ENCODE peak calls at places on chromosomes 7 and 10, in four cellular contexts. One of them, this sample, is unnamed.

GRCh38 chr7:20721086-20721485 is 65.6 kb downstream of the SP8 start:
- DNase-seq in neural progenitor cell: peak
- DNase-seq in tibial artery: no peak
- DNase-seq in CD8-positive, alpha-beta memory T cell: no peak
- DNase-seq in this sample: no peak

GRCh38 chr10:24974978-24975377 is 22.6 kb upstream of the PRTFDC1 start:
- DNase-seq in neural progenitor cell: peak
- DNase-seq in CD8-positive, alpha-beta memory T cell: no peak
- DNase-seq in tibial artery: peak
- DNase-seq in this sample: no peak

GRCh38 chr10:9792181-9792580 is 1225.5 kb upstream of the CELF2 start:
- DNase-seq in neural progenitor cell: no peak
- DNase-seq in CD8-positive, alpha-beta memory T cell: no peak
- DNase-seq in tibial artery: no peak
- DNase-seq in this sample: no peak

GRCh38 chr10:17742918-17743317 is 9.1 kb upstream of the TMEM236 start:
- DNase-seq in neural progenitor cell: peak
- DNase-seq in tibial artery: peak
- DNase-seq in CD8-positive, alpha-beta memory T cell: peak
- DNase-seq in this sample: no peak

GRCh38 chr7:12524794-12525386 is 45.6 kb upstream of the SCIN start:
- DNase-seq in CD8-positive, alpha-beta memory T cell: peak
- DNase-seq in neural progenitor cell: peak
- DNase-seq in tibial artery: no peak
- DNase-seq in this sample: no peak

GRCh38 chr10:1625731-1626130 is 111.6 kb downstream of the ADARB2 start:
- DNase-seq in neural progenitor cell: no peak
- DNase-seq in CD8-positive, alpha-beta memory T cell: no peak
- DNase-seq in tibial artery: no peak
- DNase-seq in this sample: no peak

GRCh38 chr7:37230221-37230620 is 218.4 kb downstream of the ELMO1 start:
- DNase-seq in tibial artery: peak
- DNase-seq in CD8-positive, alpha-beta memory T cell: no peak
- DNase-seq in neural progenitor cell: no peak
- DNase-seq in this sample: no peak

GRCh38 chr10:97564776-97565175 is 7.8 kb upstream of the ANKRD2 start:
- DNase-seq in neural progenitor cell: no peak
- DNase-seq in CD8-positive, alpha-beta memory T cell: no peak
- DNase-seq in tibial artery: no peak
- DNase-seq in this sample: no peak

GRCh38 chr7:116259821-116260440 is 49.6 kb downstream of the TES start:
- DNase-seq in tibial artery: no peak
- DNase-seq in neural progenitor cell: no peak
- DNase-seq in CD8-positive, alpha-beta memory T cell: no peak
- DNase-seq in this sample: no peak

GRCh38 chr10:114413398-114413797 is 9.1 kb upstream of the AFAP1L2 start:
- DNase-seq in neural progenitor cell: no peak
- DNase-seq in CD8-positive, alpha-beta memory T cell: no peak
- DNase-seq in tibial artery: no peak
- DNase-seq in this sample: no peak

GRCh38 chr10:97768322-97769315 is 3.2 kb downstream of the SFRP5 start:
- DNase-seq in tibial artery: no peak
- DNase-seq in CD8-positive, alpha-beta memory T cell: no peak
- DNase-seq in neural progenitor cell: no peak
- DNase-seq in this sample: no peak

GRCh38 chr10:97327348-97328294 is 6.9 kb downstream of the FRAT2 start:
- DNase-seq in tibial artery: no peak
- DNase-seq in neural progenitor cell: no peak
- DNase-seq in CD8-positive, alpha-beta memory T cell: no peak
- DNase-seq in this sample: no peak

GRCh38 chr7:102064361-102065025 is 222.2 kb upstream of the SH2B2 start:
- DNase-seq in tibial artery: no peak
- DNase-seq in neural progenitor cell: no peak
- DNase-seq in CD8-positive, alpha-beta memory T cell: no peak
- DNase-seq in this sample: no peak

GRCh38 chr10:57964371-57964770 is 303.3 kb downstream of the IPMK start:
- DNase-seq in neural progenitor cell: no peak
- DNase-seq in CD8-positive, alpha-beta memory T cell: no peak
- DNase-seq in tibial artery: no peak
- DNase-seq in this sample: peak

GRCh38 chr7:33887576-33887975 is 17.8 kb upstream of the BMPER start:
- DNase-seq in tibial artery: no peak
- DNase-seq in neural progenitor cell: no peak
- DNase-seq in CD8-positive, alpha-beta memory T cell: no peak
- DNase-seq in this sample: no peak

GRCh38 chr10:116215651-116216050 is 57.4 kb downstream of the GFRA1 start:
- DNase-seq in neural progenitor cell: no peak
- DNase-seq in CD8-positive, alpha-beta memory T cell: no peak
- DNase-seq in tibial artery: no peak
- DNase-seq in this sample: no peak

GRCh38 chr7:69598081-69598486 is at the start of gene AUTS2:
- DNase-seq in CD8-positive, alpha-beta memory T cell: no peak
- DNase-seq in tibial artery: peak
- DNase-seq in neural progenitor cell: peak
- DNase-seq in this sample: peak

GRCh38 chr7:80943342-80943741 is 24.5 kb upstream of the SEMA3C start:
- DNase-seq in neural progenitor cell: no peak
- DNase-seq in tibial artery: no peak
- DNase-seq in CD8-positive, alpha-beta memory T cell: no peak
- DNase-seq in this sample: no peak

GRCh38 chr10:108180883-108181282 is 1016.4 kb upstream of the SORCS1 start:
- DNase-seq in tibial artery: no peak
- DNase-seq in CD8-positive, alpha-beta memory T cell: no peak
- DNase-seq in neural progenitor cell: no peak
- DNase-seq in this sample: no peak

GRCh38 chr10:3549118-3549517 is 235.9 kb downstream of the KLF6 start:
- DNase-seq in CD8-positive, alpha-beta memory T cell: no peak
- DNase-seq in neural progenitor cell: no peak
- DNase-seq in tibial artery: no peak
- DNase-seq in this sample: no peak

GRCh38 chr10:118868618-118869017 is 113.8 kb upstream of the CACUL1 start:
- DNase-seq in CD8-positive, alpha-beta memory T cell: no peak
- DNase-seq in neural progenitor cell: no peak
- DNase-seq in tibial artery: no peak
- DNase-seq in this sample: no peak

GRCh38 chr10:75143353-75143752 is 31.9 kb downstream of the SAMD8 start:
- DNase-seq in tibial artery: no peak
- DNase-seq in neural progenitor cell: no peak
- DNase-seq in CD8-positive, alpha-beta memory T cell: no peak
- DNase-seq in this sample: no peak

GRCh38 chr10:24821986-24822385 is 98.3 kb upstream of the ARHGAP21 start:
- DNase-seq in neural progenitor cell: no peak
- DNase-seq in tibial artery: no peak
- DNase-seq in CD8-positive, alpha-beta memory T cell: no peak
- DNase-seq in this sample: no peak

GRCh38 chr10:89653410-89653828 is 8.4 kb upstream of the PANK1 start:
- DNase-seq in tibial artery: no peak
- DNase-seq in neural progenitor cell: no peak
- DNase-seq in CD8-positive, alpha-beta memory T cell: no peak
- DNase-seq in this sample: no peak

GRCh38 chr7:121530251-121531174 is 134.4 kb upstream of the FAM3C start:
- DNase-seq in neural progenitor cell: no peak
- DNase-seq in CD8-positive, alpha-beta memory T cell: no peak
- DNase-seq in tibial artery: peak
- DNase-seq in this sample: no peak

GRCh38 chr7:140165422-140165821 is 11.4 kb downstream of the KDM7A start:
- DNase-seq in CD8-positive, alpha-beta memory T cell: no peak
- DNase-seq in tibial artery: no peak
- DNase-seq in neural progenitor cell: no peak
- DNase-seq in this sample: no peak

GRCh38 chr10:99629625-99629978 is 9.4 kb upstream of the SLC25A28 start:
- DNase-seq in tibial artery: no peak
- DNase-seq in CD8-positive, alpha-beta memory T cell: no peak
- DNase-seq in neural progenitor cell: no peak
- DNase-seq in this sample: no peak

GRCh38 chr7:112572669-112573301 is 92.0 kb downstream of the LSMEM1 start:
- DNase-seq in neural progenitor cell: no peak
- DNase-seq in tibial artery: no peak
- DNase-seq in CD8-positive, alpha-beta memory T cell: peak
- DNase-seq in this sample: peak

GRCh38 chr7:40162516-40162915 is 27.7 kb downstream of the SUGCT start:
- DNase-seq in CD8-positive, alpha-beta memory T cell: no peak
- DNase-seq in neural progenitor cell: no peak
- DNase-seq in tibial artery: no peak
- DNase-seq in this sample: no peak

GRCh38 chr7:40151504-40151903 is 16.7 kb downstream of the SUGCT start:
- DNase-seq in tibial artery: no peak
- DNase-seq in neural progenitor cell: no peak
- DNase-seq in CD8-positive, alpha-beta memory T cell: no peak
- DNase-seq in this sample: no peak

GRCh38 chr7:40156988-40157387 is 22.2 kb downstream of the SUGCT start:
- DNase-seq in CD8-positive, alpha-beta memory T cell: no peak
- DNase-seq in neural progenitor cell: no peak
- DNase-seq in tibial artery: no peak
- DNase-seq in this sample: no peak
- H3K27ac ChIP-seq in CD8-positive, alpha-beta memory T cell: no peak
- H3K27ac ChIP-seq in neural progenitor cell: no peak
- H3K27ac ChIP-seq in tibial artery: no peak
- H3K27ac ChIP-seq in this sample: no peak

GRCh38 chr10:121167534-121168243 is 316.5 kb downstream of the WDR11 start:
- DNase-seq in tibial artery: no peak
- DNase-seq in neural progenitor cell: no peak
- DNase-seq in CD8-positive, alpha-beta memory T cell: no peak
- DNase-seq in this sample: no peak
- H3K27ac ChIP-seq in tibial artery: no peak
- H3K27ac ChIP-seq in neural progenitor cell: no peak
- H3K27ac ChIP-seq in CD8-positive, alpha-beta memory T cell: no peak
- H3K27ac ChIP-seq in this sample: no peak

DNA sequence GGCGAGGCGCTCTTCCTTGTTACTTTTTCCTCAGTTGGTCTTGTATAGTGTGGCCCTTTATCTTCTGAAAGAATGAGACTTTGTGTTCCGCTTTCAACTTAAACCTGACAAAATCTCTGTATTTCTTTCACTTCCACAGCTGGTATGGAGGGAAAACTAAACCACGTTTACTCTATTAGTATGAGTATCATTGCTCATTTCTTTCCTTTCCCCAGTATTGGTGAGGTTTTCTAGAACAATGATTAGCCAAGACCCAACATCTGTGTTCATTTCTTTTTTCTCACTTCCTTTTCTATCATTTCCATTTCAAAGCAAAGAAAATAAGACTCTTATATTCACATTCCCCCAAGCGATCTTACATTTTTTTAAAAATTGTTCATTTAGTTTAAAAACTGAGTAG is 165.3 kb downstream of the PAXIP1 start:
- DNase-seq in CD8-positive, alpha-beta memory T cell: no peak
- DNase-seq in neural progenitor cell: no peak
- DNase-seq in tibial artery: no peak
- DNase-seq in this sample: no peak
- H3K27ac ChIP-seq in CD8-positive, alpha-beta memory T cell: no peak
- H3K27ac ChIP-seq in neural progenitor cell: no peak
- H3K27ac ChIP-seq in tibial artery: no peak
- H3K27ac ChIP-seq in this sample: no peak

DNA sequence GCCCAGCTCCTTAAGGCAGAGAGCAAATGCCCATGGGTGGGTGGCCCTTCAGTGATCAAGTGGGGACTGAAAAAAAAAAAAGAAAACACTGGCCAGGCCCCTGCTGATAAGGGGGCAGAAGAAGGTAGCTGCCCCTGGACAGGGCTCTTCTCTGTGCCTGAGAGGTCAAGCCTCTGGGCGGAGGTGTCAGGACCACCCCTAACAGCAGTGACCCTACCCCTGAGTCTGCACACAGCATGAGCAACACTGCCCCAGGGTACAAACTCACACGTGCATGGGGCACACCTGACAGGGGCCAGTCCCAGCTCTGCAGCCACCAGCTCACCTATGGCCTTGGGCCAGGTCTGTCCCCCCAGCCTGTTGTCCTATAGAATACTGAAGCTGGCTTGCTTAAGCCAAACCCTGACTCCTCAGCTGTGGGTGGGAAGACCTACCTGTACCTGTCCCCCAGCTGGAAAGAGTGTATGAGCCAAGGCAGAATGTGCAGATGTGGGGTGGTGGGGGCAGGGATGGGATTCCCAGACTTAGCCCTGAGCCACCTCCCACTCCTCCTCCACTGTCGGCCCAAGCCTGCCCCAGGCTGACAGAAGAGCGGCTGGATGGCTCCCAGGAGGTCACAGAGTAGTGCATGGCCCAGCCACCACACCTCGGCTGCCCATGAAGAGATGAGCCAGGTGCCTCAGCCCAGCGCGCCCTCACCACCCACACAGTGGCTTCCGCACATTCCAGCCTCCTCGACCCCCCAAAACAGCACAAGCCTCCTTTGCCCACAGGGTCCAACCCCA is 23.7 kb downstream of the KCNH2 start:
- DNase-seq in CD8-positive, alpha-beta memory T cell: no peak
- DNase-seq in neural progenitor cell: no peak
- DNase-seq in tibial artery: no peak
- DNase-seq in this sample: no peak
- H3K27ac ChIP-seq in CD8-positive, alpha-beta memory T cell: peak
- H3K27ac ChIP-seq in neural progenitor cell: no peak
- H3K27ac ChIP-seq in tibial artery: no peak
- H3K27ac ChIP-seq in this sample: no peak

DNA sequence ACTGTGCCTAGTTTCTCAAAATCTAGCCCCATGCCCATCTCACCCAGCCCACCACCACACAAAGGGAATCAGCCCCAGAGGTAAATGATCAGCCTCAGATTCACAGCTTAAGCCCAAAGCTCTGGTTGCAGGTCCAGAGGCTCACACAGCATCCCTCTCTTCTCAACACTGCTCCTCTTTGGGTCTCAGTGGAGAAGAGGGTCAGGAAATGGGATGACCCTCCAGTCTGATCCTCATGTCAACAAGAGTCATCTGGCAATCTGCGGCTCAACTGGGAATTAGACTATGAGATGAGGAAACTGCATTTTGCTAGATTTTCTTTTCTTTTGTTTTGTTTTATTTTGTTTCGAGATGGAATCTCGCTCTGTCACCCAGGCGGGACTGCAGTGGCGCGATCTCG is 126.2 kb upstream of the PDLIM1 start:
- DNase-seq in neural progenitor cell: no peak
- DNase-seq in CD8-positive, alpha-beta memory T cell: no peak
- DNase-seq in tibial artery: no peak
- DNase-seq in this sample: no peak
- H3K27ac ChIP-seq in neural progenitor cell: no peak
- H3K27ac ChIP-seq in CD8-positive, alpha-beta memory T cell: no peak
- H3K27ac ChIP-seq in tibial artery: peak
- H3K27ac ChIP-seq in this sample: no peak

GRCh38 chr10:72702868-72703581 is 11.1 kb downstream of the MCU start:
- DNase-seq in neural progenitor cell: no peak
- DNase-seq in CD8-positive, alpha-beta memory T cell: no peak
- DNase-seq in tibial artery: no peak
- DNase-seq in this sample: no peak
- H3K27ac ChIP-seq in neural progenitor cell: no peak
- H3K27ac ChIP-seq in CD8-positive, alpha-beta memory T cell: no peak
- H3K27ac ChIP-seq in tibial artery: peak
- H3K27ac ChIP-seq in this sample: no peak

DNA sequence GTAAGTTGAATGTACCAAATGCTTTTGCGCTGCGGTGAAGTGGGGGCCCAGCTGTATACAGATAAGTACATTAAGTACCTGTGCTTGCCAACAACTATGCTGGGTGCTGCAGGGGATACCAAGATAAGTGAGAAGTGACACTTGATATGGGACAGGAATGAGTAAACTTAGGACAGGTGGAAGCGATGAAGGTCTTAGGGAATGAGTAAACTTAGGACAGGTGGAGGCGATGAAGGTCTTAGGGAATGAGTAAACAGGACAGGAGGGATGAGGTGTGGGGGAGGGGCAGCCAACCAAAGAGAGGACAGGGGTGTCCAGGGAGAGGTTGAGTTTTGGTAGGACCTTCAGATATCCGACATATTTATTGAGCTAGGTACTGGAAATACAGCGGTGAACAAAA is 1.4 kb downstream of the MDH2 start:
- DNase-seq in tibial artery: no peak
- DNase-seq in CD8-positive, alpha-beta memory T cell: no peak
- DNase-seq in neural progenitor cell: no peak
- DNase-seq in this sample: no peak
- H3K27ac ChIP-seq in tibial artery: peak
- H3K27ac ChIP-seq in CD8-positive, alpha-beta memory T cell: peak
- H3K27ac ChIP-seq in neural progenitor cell: no peak
- H3K27ac ChIP-seq in this sample: no peak